ENCODE peak calls at places on chromosomes 2 and 18, in eight cellular contexts. L is tibial nerve, W is psoas muscle, Z is IMR-90, J is AG10803, K is AG04449, E is endodermal cell, A is AG09319. U is an unnamed sample.

GRCh38 chr2:224284134-224284946 is 117.6 kb downstream of the FAM124B start:
- DNase-seq in L (peak; percentile 52), W (no peak), Z (peak; percentile 25), J (peak; percentile 26), K (no peak), E (peak; percentile 73), A (no peak), U (no peak)

GRCh38 chr2:130827502-130828251 is 9.0 kb upstream of the ARHGEF4 start:
- DNase-seq in L (no peak), W (no peak), Z (peak; percentile 68), J (peak; percentile 42), K (peak; percentile 9), E (peak; percentile 62), A (no peak), U (no peak)

GRCh38 chr2:10303634-10304378 is 1.1 kb downstream of the HPCAL1 start:
- DNase-seq in L (no peak), W (peak; percentile 68), Z (peak; percentile 56), J (peak; percentile 45), K (no peak), E (peak; percentile 79), A (no peak), U (no peak)

GRCh38 chr18:22106536-22107292 is 62.7 kb upstream of the GATA6 start:
- DNase-seq in L (no peak), W (no peak), Z (peak; percentile 6), J (no peak), K (no peak), E (peak; percentile 61), A (no peak), U (no peak)

GRCh38 chr2:96928277-96928781 is 58.1 kb downstream of the FAM178B start:
- DNase-seq in L (no peak), W (peak; percentile 55), Z (no peak), J (peak; percentile 9), K (no peak), E (no peak), A (no peak), U (no peak)

GRCh38 chr2:140085674-140086073 is 1305.5 kb upstream of the NXPH2 start:
- DNase-seq in L (no peak), W (no peak), Z (no peak), J (no peak), K (no peak), E (no peak), A (no peak), U (no peak)

GRCh38 chr2:207416936-207417718 is 112.6 kb upstream of the CREB1 start:
- DNase-seq in L (no peak), W (no peak), Z (peak; percentile 23), J (no peak), K (no peak), E (no peak), A (no peak), U (no peak)

GRCh38 chr2:113686537-113686936 is 59.5 kb downstream of the RABL2A start:
- DNase-seq in L (no peak), W (no peak), Z (peak; percentile 74), J (no peak), K (no peak), E (no peak), A (no peak), U (no peak)

GRCh38 chr2:26462511-26463251 is 15.2 kb downstream of the OTOF start:
- DNase-seq in L (peak; percentile 64), W (peak; percentile 80), Z (peak; percentile 58), J (peak; percentile 59), K (no peak), E (peak; percentile 93), A (peak; percentile 23), U (no peak)

GRCh38 chr2:89763254-89763580 is 1071.7 kb downstream of the RPIA start:
- DNase-seq in L (no peak), W (peak; percentile 45), Z (no peak), J (no peak), K (no peak), E (peak; percentile 47), A (no peak), U (no peak)
- TF ChIP-seq CTCF in L (no peak), W (no peak), Z (no peak), J (no peak), K (no peak), E (no peak), A (no peak), U (no peak)

GRCh38 chr2:210072922-210073509 is 70.6 kb downstream of the RPE start:
- DNase-seq in L (no peak), W (no peak), Z (peak; percentile 60), J (peak; percentile 61), K (no peak), E (no peak), A (peak; percentile 14), U (peak; percentile 15)
- TF ChIP-seq CTCF in L (peak; percentile 42), W (peak; percentile 39), Z (peak; percentile 74), J (peak; percentile 80), K (peak; percentile 43), E (peak; percentile 85), A (peak; percentile 72), U (peak; percentile 79)

DNA sequence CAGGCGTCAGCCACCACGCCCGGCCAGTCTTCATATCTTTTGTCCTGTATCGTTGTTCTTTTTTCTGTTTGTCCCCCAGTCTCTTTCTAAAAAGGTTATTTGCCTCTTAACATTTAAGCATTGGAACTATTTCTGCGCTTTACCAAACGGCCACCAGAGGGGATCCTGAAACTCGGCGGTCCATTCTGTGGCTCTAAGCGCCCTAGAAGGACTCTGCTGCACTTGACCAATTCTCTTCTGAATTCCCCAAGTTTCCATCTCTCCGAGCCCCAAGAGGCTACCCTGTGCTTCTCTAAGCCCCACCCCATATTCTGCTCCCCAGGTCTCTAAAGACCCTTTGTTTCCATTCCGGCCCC is 33.1 kb upstream of the REG3G start:
- DNase-seq in L (no peak), W (no peak), Z (no peak), J (no peak), K (no peak), E (peak; percentile 82), A (no peak), U (no peak)
- TF ChIP-seq CTCF in L (peak; percentile 26), W (no peak), Z (peak; percentile 18), J (no peak), K (no peak), E (peak; percentile 82), A (no peak), U (no peak)

GRCh38 chr18:37533647-37534565 is 31.7 kb downstream of the CELF4 start:
- DNase-seq in L (no peak), W (no peak), Z (no peak), J (no peak), K (no peak), E (peak; percentile 72), A (no peak), U (no peak)
- TF ChIP-seq CTCF in L (no peak), W (no peak), Z (no peak), J (no peak), K (no peak), E (peak; percentile 68), A (no peak), U (peak; percentile 34)

DNA sequence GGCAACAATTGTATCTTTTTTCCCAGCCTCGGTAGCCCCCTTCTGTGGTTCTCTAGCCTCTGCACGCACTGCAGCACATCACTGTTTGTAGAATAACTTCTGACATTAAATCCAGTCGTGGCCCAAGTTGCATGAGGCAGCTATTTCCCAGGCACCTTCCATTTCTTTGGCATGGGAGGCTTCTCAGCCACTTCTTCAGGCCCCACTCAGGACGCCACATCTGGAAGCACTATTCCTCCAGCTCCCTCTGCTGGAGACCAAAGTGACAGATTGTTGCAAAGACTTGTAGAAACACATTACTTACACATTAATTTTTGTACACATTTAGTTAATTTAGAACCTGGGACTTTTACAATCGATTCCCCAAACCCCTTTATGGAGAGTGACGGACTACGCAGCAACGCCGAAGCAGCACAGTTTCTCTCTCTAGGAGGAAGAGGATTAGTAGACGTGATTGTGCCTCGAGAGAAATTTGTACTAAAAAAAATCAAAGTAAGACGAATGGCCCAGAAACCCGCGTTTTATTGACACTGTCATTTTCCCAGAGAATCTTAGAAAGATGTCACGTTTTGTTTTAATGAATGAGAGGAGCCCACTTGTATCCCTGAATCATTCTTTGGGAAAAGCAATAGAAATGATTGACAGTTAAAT is 57.8 kb upstream of the RGPD5 start:
- DNase-seq in L (peak; percentile 82), W (no peak), Z (peak; percentile 65), J (peak; percentile 66), K (peak; percentile 12), E (peak; percentile 81), A (peak; percentile 36), U (peak; percentile 27)
- TF ChIP-seq CTCF in L (peak; percentile 54), W (peak; percentile 80), Z (peak; percentile 72), J (peak; percentile 79), K (peak; percentile 59), E (peak; percentile 84), A (peak; percentile 68), U (peak; percentile 77)

GRCh38 chr2:221571108-221571390 is 1.1 kb downstream of the EPHA4 start:
- DNase-seq in L (no peak), W (no peak), Z (peak; percentile 17), J (peak; percentile 6), K (no peak), E (no peak), A (no peak), U (no peak)

GRCh38 chr2:221571391-221572179 is 519 bp downstream of the EPHA4 start:
- DNase-seq in L (peak; percentile 19), W (peak; percentile 67), Z (peak; percentile 37), J (peak; percentile 32), K (no peak), E (peak; percentile 81), A (no peak), U (no peak)

GRCh38 chr2:221572180-221572820 is at the start of gene EPHA4:
- DNase-seq in L (peak; percentile 77), W (peak; percentile 93), Z (peak; percentile 88), J (peak; percentile 86), K (no peak), E (peak; percentile 93), A (peak; percentile 80), U (peak; percentile 62)

GRCh38 chr2:221569342-221570278 is 2.5 kb downstream of the EPHA4 start:
- DNase-seq in L (no peak), W (no peak), Z (no peak), J (no peak), K (no peak), E (peak; percentile 73), A (no peak), U (no peak)

DNA sequence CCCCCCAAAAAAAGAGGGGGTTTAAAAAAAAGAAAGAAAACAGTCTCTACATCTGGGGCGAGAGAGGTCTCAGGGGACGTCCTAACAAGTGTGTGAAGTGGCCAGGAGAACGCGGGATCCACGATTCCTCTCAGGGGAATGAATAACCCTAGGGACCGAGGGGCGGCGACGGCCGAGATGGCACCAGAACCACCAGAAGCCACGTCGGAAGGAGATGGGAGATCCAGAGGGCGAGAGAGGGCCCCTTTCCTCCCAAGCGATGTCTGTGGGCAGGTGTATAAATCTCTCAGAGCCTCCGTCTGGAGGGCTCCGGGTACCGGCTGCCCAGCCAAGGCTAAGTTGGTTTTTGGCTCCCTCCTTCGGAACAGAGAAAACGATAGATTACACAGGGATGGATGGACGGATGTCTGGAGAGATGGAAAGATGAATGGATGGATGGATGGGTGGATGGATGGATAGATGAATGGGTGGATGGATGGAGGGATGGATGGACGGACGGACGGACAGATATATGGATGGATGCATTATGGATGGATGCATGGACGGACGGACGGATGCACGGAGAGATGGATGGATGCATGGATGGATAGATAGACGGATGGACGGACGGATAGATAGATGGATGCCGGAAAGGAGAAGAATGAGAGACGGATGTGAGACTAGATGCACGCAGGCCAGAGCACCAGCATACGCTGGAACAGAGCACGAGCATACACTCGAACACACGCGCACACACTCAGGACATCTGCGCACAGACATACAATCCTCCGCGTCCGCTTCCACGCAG is 1.6 kb downstream of the EPHA4 start:
- DNase-seq in L (no peak), W (no peak), Z (peak; percentile 31), J (peak; percentile 11), K (no peak), E (peak; percentile 75), A (no peak), U (no peak)
- TF ChIP-seq CTCF in L (no peak), W (no peak), Z (peak; percentile 35), J (peak; percentile 33), K (peak; percentile 21), E (peak; percentile 41), A (peak; percentile 40), U (peak; percentile 24)